ENCODE peak calls at places on chromosome 21, in six cellular contexts. M, J, A, X, F and R are unnamed samples.

GRCh38 chr21:15063081-15063820 is 1.5 kb downstream of the NRIP1 start:
- DNase-seq in X (peak; percentile 36), F (no peak), J (peak; percentile 18), M (no peak), A (no peak), R (no peak)

GRCh38 chr21:33383056-33383888 is 19.9 kb upstream of the IFNGR2 start:
- DNase-seq in A (no peak), F (no peak), X (peak; percentile 98), M (peak; percentile 45), J (peak; percentile 94), R (peak; percentile 100)

GRCh38 chr21:25573409-25574206 is 33.7 kb downstream of the MRPL39 start:
- DNase-seq in M (no peak), A (no peak), F (no peak), J (peak; percentile 99), X (peak; percentile 93), R (peak; percentile 74)

GRCh38 chr21:15333943-15334342 is 269.1 kb upstream of the NRIP1 start:
- DNase-seq in M (no peak), A (no peak), F (no peak), J (no peak), X (no peak), R (no peak)

GRCh38 chr21:44267655-44268142 is 6.0 kb upstream of the DNMT3L start:
- DNase-seq in X (no peak), M (no peak), A (no peak), J (no peak), F (no peak), R (no peak)

GRCh38 chr21:26137379-26138060 is 33.0 kb downstream of the APP start:
- DNase-seq in M (no peak), A (no peak), X (peak; percentile 53), J (no peak), F (no peak), R (no peak)

GRCh38 chr21:31136891-31137290 is 98.6 kb upstream of the KRTAP19-8 start:
- DNase-seq in A (no peak), X (peak; percentile 17), J (peak; percentile 74), F (no peak), M (no peak), R (no peak)

GRCh38 chr21:31159808-31160207 is 121.5 kb upstream of the KRTAP19-8 start:
- DNase-seq in A (no peak), X (no peak), F (no peak), M (no peak), J (no peak), R (no peak)

GRCh38 chr21:31557421-31557955 is 102.0 kb upstream of the SOD1 start:
- DNase-seq in M (peak; percentile 68), J (no peak), F (no peak), A (peak; percentile 39), X (no peak), R (peak; percentile 50)

GRCh38 chr21:26756491-26757159 is 88.6 kb downstream of the ADAMTS1 start:
- DNase-seq in J (peak; percentile 55), M (no peak), A (no peak), F (no peak), X (no peak), R (peak; percentile 69)

GRCh38 chr21:30289414-30289813 is at the start of gene KRTAP25-1:
- DNase-seq in M (no peak), F (no peak), A (no peak), X (no peak), J (no peak), R (no peak)

GRCh38 chr21:22438428-22439086 is 1440.3 kb downstream of the NCAM2 start:
- DNase-seq in A (no peak), F (no peak), X (no peak), M (no peak), J (no peak), R (no peak)

GRCh38 chr21:39969691-39970364 is 102.6 kb downstream of the PCP4 start:
- DNase-seq in X (no peak), A (no peak), M (no peak), J (no peak), F (no peak), R (no peak)

GRCh38 chr21:29181799-29182470 is 51.5 kb downstream of the MAP3K7CL start:
- DNase-seq in F (no peak), M (no peak), X (peak; percentile 95), A (no peak), J (peak; percentile 95), R (peak; percentile 77)

GRCh38 chr21:44761747-44762208 is 39.8 kb downstream of the UBE2G2 start:
- DNase-seq in X (no peak), F (no peak), A (no peak), J (no peak), M (peak; percentile 28), R (no peak)

GRCh38 chr21:21246007-21246406 is 247.8 kb downstream of the NCAM2 start:
- DNase-seq in J (no peak), M (no peak), F (no peak), X (no peak), A (no peak), R (no peak)

DNA sequence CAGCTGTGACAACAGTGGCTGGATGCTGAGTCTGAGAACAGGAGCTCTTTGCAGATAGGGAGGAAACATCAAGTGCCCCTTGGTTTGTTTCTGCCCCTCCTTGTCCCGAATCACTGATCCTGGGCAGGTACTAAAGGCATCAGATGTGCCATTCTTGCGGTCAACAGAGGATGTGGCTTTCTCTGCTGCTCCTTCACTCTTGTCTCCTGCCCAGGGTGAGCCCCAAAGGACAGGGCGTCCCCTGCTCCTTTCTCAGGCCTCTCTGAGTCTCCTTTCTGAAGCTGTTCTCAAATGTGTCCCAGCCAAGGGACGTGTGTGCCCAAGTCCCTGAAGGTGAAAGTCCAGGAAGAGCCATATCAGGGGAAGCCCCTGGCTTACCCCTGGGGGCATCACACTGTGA is 31.7 kb downstream of the SLC37A1 start:
- DNase-seq in F (no peak), J (no peak), X (no peak), A (no peak), M (no peak), R (no peak)
- H4K91ac ChIP-seq in F (no peak overlapping the region), J (no peak overlapping the region), X (no peak overlapping the region), A (no peak overlapping the region), M (no peak overlapping the region), R (no peak overlapping the region)

GRCh38 chr21:46022551-46023107 is 41.1 kb downstream of the COL6A1 start:
- DNase-seq in X (no peak), M (peak; percentile 33), J (no peak), A (no peak), F (no peak), R (no peak)
- H4K91ac ChIP-seq in X (peak overlapping the region; percentile 98), M (no peak overlapping the region), J (no peak overlapping the region), A (no peak overlapping the region), F (peak overlapping the region; percentile 55), R (no peak overlapping the region)

DNA sequence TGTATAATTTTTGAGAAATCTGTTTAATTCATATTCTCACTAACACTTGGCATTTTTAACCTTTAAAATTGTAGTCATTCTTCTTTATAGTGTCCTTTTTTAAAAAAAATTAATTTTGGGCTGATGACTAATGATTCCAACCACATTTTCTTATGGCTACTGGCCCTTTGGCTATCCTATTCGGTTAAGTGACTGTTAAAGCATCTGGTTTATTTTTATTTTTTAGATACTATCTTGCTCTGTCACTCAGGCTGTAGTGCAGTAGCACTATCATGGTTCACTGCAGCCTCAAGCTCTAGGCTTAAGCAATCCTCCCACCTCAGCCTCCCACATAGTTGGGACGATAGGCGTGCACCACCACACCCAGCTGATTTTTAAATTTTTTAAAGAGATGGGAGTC is 723.2 kb upstream of the CXADR start:
- DNase-seq in F (no peak), A (no peak), X (no peak), M (no peak), J (no peak), R (no peak)
- H4K91ac ChIP-seq in F (no peak overlapping the region), A (no peak overlapping the region), X (no peak overlapping the region), M (no peak overlapping the region), J (no peak overlapping the region), R (no peak overlapping the region)

DNA sequence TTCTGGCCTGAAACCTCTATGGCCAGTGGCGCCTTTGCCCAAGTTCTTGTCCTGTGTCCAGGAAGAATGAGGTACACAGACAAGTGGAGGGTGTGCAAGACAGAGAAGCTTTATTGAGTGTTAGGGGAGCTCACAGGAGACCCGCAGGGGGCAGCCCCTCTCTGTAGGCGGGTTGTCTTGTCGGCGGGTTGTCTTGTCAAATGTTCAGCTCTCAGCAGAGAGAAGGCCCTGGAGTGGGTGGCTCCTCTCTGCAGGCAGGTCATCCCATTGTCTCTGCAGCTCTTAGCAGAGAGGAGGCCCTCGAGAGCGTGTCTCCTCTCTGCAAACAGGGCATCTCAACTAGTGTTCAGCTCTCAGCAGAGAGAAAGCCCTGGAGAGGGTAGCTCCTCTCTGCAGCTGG is 10.9 kb downstream of the COL6A2 start:
- DNase-seq in M (no peak), J (no peak), A (no peak), F (no peak), X (no peak), R (no peak)
- H4K91ac ChIP-seq in M (no peak overlapping the region), J (no peak overlapping the region), A (no peak overlapping the region), F (no peak overlapping the region), X (no peak overlapping the region), R (no peak overlapping the region)

GRCh38 chr21:37436180-37436579 is 69.6 kb downstream of the DYRK1A start:
- DNase-seq in J (no peak), X (no peak), M (no peak), F (no peak), A (no peak), R (no peak)

GRCh38 chr21:37435120-37435519 is 68.5 kb downstream of the DYRK1A start:
- DNase-seq in A (peak; percentile 87), J (peak; percentile 80), X (peak; percentile 94), M (peak; percentile 79), F (peak; percentile 21), R (peak; percentile 35)

GRCh38 chr21:37433441-37433840 is 66.9 kb downstream of the DYRK1A start:
- DNase-seq in A (no peak), J (no peak), F (no peak), M (no peak), X (no peak), R (no peak)

GRCh38 chr21:37437376-37438080 is 71.0 kb downstream of the DYRK1A start:
- DNase-seq in A (no peak), J (no peak), X (no peak), F (no peak), M (no peak), R (no peak)

GRCh38 chr21:37435719-37436118 is 69.1 kb downstream of the DYRK1A start:
- DNase-seq in M (no peak), A (no peak), X (no peak), F (no peak), J (no peak), R (no peak)
- H4K91ac ChIP-seq in M (no peak overlapping the region), A (no peak overlapping the region), X (no peak overlapping the region), F (no peak overlapping the region), J (no peak overlapping the region), R (no peak overlapping the region)